ENCODE peak calls at places on chromosomes 3 and 15, in nine cellular contexts. M, N, E, D, S, Y, I, Q and P are unnamed samples.

GRCh38 chr15:72778796-72779195 is 4.8 kb downstream of the ADPGK start:
- DNase-seq in M (no peak), N (no peak), E (no peak), D (no peak), S (no peak), Y (no peak), I (no peak), Q (peak; percentile 41), P (no peak)

GRCh38 chr15:95304116-95304873 is 1026.2 kb upstream of the NR2F2 start:
- DNase-seq in M (peak; percentile 53), N (no peak), E (no peak), D (no peak), S (no peak), Y (no peak), I (no peak), Q (no peak), P (no peak)

GRCh38 chr15:40844543-40844981 is 714 bp downstream of the SPINT1 start:
- DNase-seq in M (peak; percentile 21), N (peak; percentile 40), E (peak; percentile 32), D (peak; percentile 81), S (no peak), Y (peak; percentile 42), I (no peak), Q (no peak), P (no peak)

GRCh38 chr3:66210687-66211295 is 10.0 kb upstream of the SLC25A26 start:
- DNase-seq in M (no peak), N (no peak), E (no peak), D (no peak), S (no peak), Y (no peak), I (no peak), Q (no peak), P (no peak)

GRCh38 chr15:67156834-67157233 is 91.4 kb downstream of the SMAD3 start:
- DNase-seq in M (no peak), N (no peak), E (no peak), D (no peak), S (no peak), Y (no peak), I (no peak), Q (no peak), P (no peak)

GRCh38 chr15:43210807-43211206 is 10.0 kb downstream of the EPB42 start:
- DNase-seq in M (no peak), N (no peak), E (no peak), D (no peak), S (no peak), Y (no peak), I (no peak), Q (no peak), P (no peak)

GRCh38 chr3:134603956-134604355 is 46.9 kb downstream of the KY start:
- DNase-seq in M (no peak), N (no peak), E (no peak), D (no peak), S (no peak), Y (no peak), I (no peak), Q (no peak), P (no peak)

GRCh38 chr3:187183210-187183862 is 13.9 kb upstream of the RTP1 start:
- DNase-seq in M (peak; percentile 16), N (no peak), E (no peak), D (no peak), S (no peak), Y (no peak), I (no peak), Q (peak; percentile 14), P (no peak)

GRCh38 chr3:42264399-42265058 is 1.5 kb downstream of the CCK start:
- DNase-seq in M (peak; percentile 20), N (no peak), E (no peak), D (no peak), S (no peak), Y (peak; percentile 11), I (no peak), Q (no peak), P (peak; percentile 2)

GRCh38 chr3:172836390-172836997 is 86.0 kb downstream of the ECT2 start:
- DNase-seq in M (peak; percentile 58), N (no peak), E (peak; percentile 46), D (no peak), S (no peak), Y (no peak), I (peak; percentile 41), Q (no peak), P (peak; percentile 60)

GRCh38 chr15:90364251-90364650 is 12.2 kb downstream of the ZNF774 start:
- DNase-seq in M (peak; percentile 69), N (no peak), E (no peak), D (no peak), S (no peak), Y (no peak), I (peak; percentile 53), Q (peak; percentile 37), P (no peak)

GRCh38 chr15:48802867-48803266 is 8.0 kb downstream of the CEP152 start:
- DNase-seq in M (peak; percentile 93), N (no peak), E (no peak), D (no peak), S (no peak), Y (no peak), I (peak; percentile 79), Q (peak; percentile 95), P (no peak)

GRCh38 chr3:31133541-31133940 is 239.1 kb upstream of the GADL1 start:
- DNase-seq in M (no peak), N (no peak), E (no peak), D (no peak), S (no peak), Y (no peak), I (no peak), Q (no peak), P (no peak)

GRCh38 chr15:63826513-63826912 is 7.2 kb downstream of the HERC1 start:
- DNase-seq in M (peak; percentile 64), N (no peak), E (no peak), D (no peak), S (peak; percentile 22), Y (peak; percentile 33), I (peak; percentile 9), Q (no peak), P (no peak)

GRCh38 chr3:63937661-63938651 is 25.8 kb upstream of the SCAANT1 start:
- DNase-seq in M (no peak), N (no peak), E (no peak), D (no peak), S (no peak), Y (no peak), I (no peak), Q (no peak), P (no peak)

GRCh38 chr15:45606841-45607240 is 19.7 kb downstream of the BLOC1S6 start:
- DNase-seq in M (no peak), N (no peak), E (no peak), D (no peak), S (no peak), Y (no peak), I (no peak), Q (no peak), P (no peak)

GRCh38 chr3:78974181-78974770 is 793.5 kb downstream of the ROBO1 start:
- DNase-seq in M (peak; percentile 62), N (no peak), E (no peak), D (no peak), S (no peak), Y (no peak), I (no peak), Q (peak; percentile 36), P (no peak)

GRCh38 chr15:58142827-58143226 is 4.6 kb downstream of the AQP9 start:
- DNase-seq in M (no peak), N (no peak), E (no peak), D (no peak), S (no peak), Y (no peak), I (no peak), Q (no peak), P (no peak)

GRCh38 chr3:15527031-15527459 is 5.5 kb upstream of the COLQ start:
- DNase-seq in M (no peak), N (no peak), E (peak; percentile 38), D (no peak), S (no peak), Y (no peak), I (no peak), Q (no peak), P (no peak)

GRCh38 chr3:127867986-127868385 is 45.7 kb upstream of the MGLL start:
- DNase-seq in M (peak; percentile 43), N (no peak), E (no peak), D (no peak), S (no peak), Y (no peak), I (no peak), Q (no peak), P (no peak)

GRCh38 chr3:122000936-122001605 is 21.0 kb downstream of the ILDR1 start:
- DNase-seq in M (peak; percentile 29), N (no peak), E (no peak), D (no peak), S (no peak), Y (no peak), I (no peak), Q (no peak), P (no peak)

GRCh38 chr15:101126618-101127502 is 125.0 kb downstream of the CHSY1 start:
- DNase-seq in M (peak; percentile 77), N (peak; percentile 25), E (no peak), D (peak; percentile 59), S (no peak), Y (no peak), I (peak; percentile 31), Q (no peak), P (no peak)

GRCh38 chr3:66413151-66413751 is 87.6 kb downstream of the LRIG1 start:
- DNase-seq in M (peak; percentile 92), N (peak; percentile 9), E (no peak), D (no peak), S (no peak), Y (no peak), I (peak; percentile 63), Q (no peak), P (no peak)

GRCh38 chr3:134802428-134803050 is 7.5 kb downstream of the EPHB1 start:
- DNase-seq in M (no peak), N (no peak), E (no peak), D (no peak), S (no peak), Y (no peak), I (no peak), Q (no peak), P (no peak)

GRCh38 chr3:129022995-129023332 is 21.9 kb downstream of the EFCC1 start:
- DNase-seq in M (no peak), N (no peak), E (no peak), D (no peak), S (no peak), Y (no peak), I (no peak), Q (no peak), P (no peak)

GRCh38 chr3:123546133-123546755 is 38.6 kb downstream of the HACD2 start:
- DNase-seq in M (peak; percentile 89), N (no peak), E (no peak), D (no peak), S (no peak), Y (no peak), I (peak; percentile 26), Q (peak; percentile 52), P (no peak)

GRCh38 chr3:194364652-194365434 is 4.7 kb downstream of the LRRC15 start:
- DNase-seq in M (peak; percentile 86), N (no peak), E (no peak), D (no peak), S (no peak), Y (no peak), I (peak; percentile 60), Q (no peak), P (no peak)

GRCh38 chr3:16174389-16174788 is at the start of gene GALNT15:
- DNase-seq in M (peak; percentile 98), N (no peak), E (no peak), D (peak; percentile 95), S (no peak), Y (no peak), I (peak; percentile 94), Q (peak; percentile 77), P (no peak)

GRCh38 chr15:44536298-44536961 is 517 bp upstream of the EIF3J start:
- DNase-seq in M (peak; percentile 92), N (no peak), E (peak; percentile 79), D (peak; percentile 94), S (no peak), Y (no peak), I (peak; percentile 26), Q (peak; percentile 27), P (peak; percentile 76)

GRCh38 chr3:127900536-127900935 is 14.5 kb upstream of the KBTBD12 start:
- DNase-seq in M (no peak), N (no peak), E (no peak), D (no peak), S (no peak), Y (no peak), I (no peak), Q (no peak), P (no peak)

GRCh38 chr15:101483476-101483875 is 6.0 kb downstream of the PCSK6 start:
- DNase-seq in M (no peak), N (no peak), E (no peak), D (no peak), S (no peak), Y (no peak), I (no peak), Q (no peak), P (no peak)